ENCODE peak calls at places on chromosomes 7 and 10, in six cellular contexts. Z is H1, H is GM06990, C is testis, W is tibial artery, I is body of pancreas. D is an unnamed sample.

GRCh38 chr10:100730739-100731602 is 14.4 kb upstream of the PAX2 start:
- DNase-seq in I (peak), H (peak), Z (peak), C (peak), W (no peak), D (peak)

GRCh38 chr7:43647772-43648643 is 65.1 kb downstream of the STK17A start:
- DNase-seq in W (peak), I (peak), Z (no peak), C (no peak), H (peak), D (no peak)

GRCh38 chr10:79159141-79159619 is 90.4 kb downstream of the ZMIZ1 start:
- DNase-seq in I (peak), H (no peak), W (peak), Z (no peak), C (peak), D (no peak)

GRCh38 chr10:112951349-112952281 is 1.6 kb downstream of the TCF7L2 start:
- DNase-seq in H (peak), W (peak), I (peak), C (peak), Z (peak), D (no peak)

GRCh38 chr7:23713285-23714235 is 3.5 kb downstream of the STK31 start:
- DNase-seq in I (no peak), W (no peak), Z (no peak), H (no peak), C (no peak), D (no peak)

GRCh38 chr7:86116-86515 is 106.3 kb upstream of the FAM20C start:
- DNase-seq in W (peak), C (no peak), I (no peak), H (no peak), Z (no peak), D (no peak)

GRCh38 chr10:64576497-64576896 is 1055.3 kb downstream of the REEP3 start:
- DNase-seq in W (no peak), H (no peak), I (no peak), Z (no peak), C (no peak), D (no peak)

GRCh38 chr7:85776691-85777363 is 590.0 kb upstream of the SEMA3D start:
- DNase-seq in H (no peak), W (no peak), Z (no peak), C (no peak), I (no peak), D (no peak)

GRCh38 chr7:2474813-2475677 is 1.2 kb downstream of the GRIFIN start:
- DNase-seq in H (no peak), I (peak), W (no peak), Z (no peak), C (no peak), D (no peak)

GRCh38 chr7:148162808-148163207 is 427.8 kb upstream of the C7orf33 start:
- DNase-seq in C (no peak), H (no peak), I (peak), Z (no peak), W (no peak), D (no peak)

GRCh38 chr10:68075550-68076004 is 494 bp upstream of the HERC4 start:
- DNase-seq in C (no peak), W (no peak), Z (no peak), I (no peak), H (peak), D (no peak)

GRCh38 chr7:28754027-28754426 is 204.1 kb downstream of the TRIL start:
- DNase-seq in I (no peak), Z (no peak), C (peak), H (no peak), W (no peak), D (no peak)

GRCh38 chr10:125692246-125692931 is 9.4 kb upstream of the TEX36 start:
- DNase-seq in I (no peak), H (no peak), Z (no peak), W (no peak), C (no peak), D (no peak)

GRCh38 chr10:96306516-96306915 is 2.3 kb downstream of the DNTT start:
- DNase-seq in W (peak), C (peak), Z (no peak), I (peak), H (no peak), D (no peak)

GRCh38 chr7:27160546-27161213 is 4.2 kb upstream of the HOXA7 start:
- DNase-seq in C (peak), H (peak), W (peak), Z (peak), I (peak), D (peak)

GRCh38 chr7:132437730-132438129 is 138.5 kb downstream of the PLXNA4 start:
- DNase-seq in W (no peak), Z (no peak), C (peak), I (no peak), H (no peak), D (no peak)

GRCh38 chr7:157028528-157028903 is 18.1 kb upstream of the MNX1 start:
- DNase-seq in H (no peak), Z (peak), W (no peak), C (peak), I (no peak), D (no peak)

GRCh38 chr7:156255635-156256034 is 384.9 kb upstream of the RNF32 start:
- DNase-seq in Z (no peak), H (no peak), W (no peak), I (no peak), C (no peak), D (no peak)

GRCh38 chr10:133217800-133218589 is 12.0 kb upstream of the UTF1 start:
- DNase-seq in I (no peak), Z (no peak), W (no peak), C (no peak), H (no peak), D (no peak)

GRCh38 chr10:107913317-107914294 is 749.1 kb upstream of the SORCS1 start:
- DNase-seq in H (no peak), W (no peak), Z (peak), I (no peak), C (no peak), D (no peak)

GRCh38 chr7:45292481-45292880 is 134.9 kb downstream of the RAMP3 start:
- DNase-seq in Z (no peak), W (no peak), H (no peak), I (no peak), C (no peak), D (no peak)

GRCh38 chr7:56097700-56098099 is 4.9 kb upstream of the PHKG1 start:
- DNase-seq in Z (no peak), H (no peak), I (peak), W (no peak), C (no peak), D (no peak)

GRCh38 chr7:102029616-102030015 is 212.2 kb downstream of the CUX1 start:
- DNase-seq in W (no peak), Z (no peak), H (no peak), C (no peak), I (no peak), D (no peak)

GRCh38 chr10:5818048-5818331 is 4.8 kb upstream of the GDI2 start:
- DNase-seq in Z (no peak), I (no peak), H (no peak), W (no peak), C (no peak), D (no peak)

GRCh38 chr10:30454744-30455498 is 20.9 kb downstream of the MAP3K8 start:
- DNase-seq in I (no peak), C (no peak), W (no peak), Z (no peak), H (no peak), D (no peak)

GRCh38 chr10:100569687-100570517 is 34.2 kb downstream of the HIF1AN start:
- DNase-seq in Z (peak), I (peak), W (no peak), H (no peak), C (peak), D (no peak)

GRCh38 chr7:44398953-44399574 is 73.7 kb upstream of the CAMK2B start:
- DNase-seq in W (no peak), C (no peak), I (no peak), H (no peak), Z (no peak), D (no peak)

GRCh38 chr7:466465-467191 is 53.0 kb downstream of the PDGFA start:
- DNase-seq in W (peak), C (peak), H (no peak), Z (no peak), I (no peak), D (no peak)

GRCh38 chr7:47180268-47180826 is 401.6 kb downstream of the TNS3 start:
- DNase-seq in W (no peak), Z (peak), I (peak), H (no peak), C (peak), D (no peak)

GRCh38 chr7:12754179-12754578 is 66.7 kb downstream of the ARL4A start:
- DNase-seq in I (no peak), Z (no peak), W (no peak), H (no peak), C (no peak), D (no peak)

GRCh38 chr7:90092467-90092866 is 61.8 kb upstream of the STEAP1 start:
- DNase-seq in I (no peak), Z (no peak), W (no peak), C (no peak), H (no peak), D (no peak)

GRCh38 chr7:55075464-55075971 is 56.7 kb downstream of the EGFR start:
- DNase-seq in Z (no peak), C (peak), W (peak), H (no peak), I (peak), D (no peak)

GRCh38 chr10:103890194-103890658 is 27.8 kb downstream of the STN1 start:
- DNase-seq in Z (no peak), I (peak), C (no peak), H (no peak), W (no peak), D (no peak)

GRCh38 chr7:665251-665650 is 61.2 kb upstream of the DNAAF5 start:
- DNase-seq in Z (peak), C (peak), I (peak), W (peak), H (no peak), D (no peak)

GRCh38 chr10:94413374-94413773 is 11.0 kb downstream of the TBC1D12 start:
- DNase-seq in I (no peak), H (no peak), W (no peak), C (no peak), Z (no peak), D (no peak)

GRCh38 chr10:14859775-14860174 is 18.9 kb upstream of the SUV39H2 start:
- DNase-seq in I (no peak), H (no peak), W (no peak), C (no peak), Z (no peak), D (no peak)

GRCh38 chr10:115355162-115355760 is 262.1 kb downstream of the ATRNL1 start:
- DNase-seq in H (peak), W (no peak), I (peak), Z (peak), C (peak), D (peak)

GRCh38 chr10:14124951-14125350 is 205.8 kb downstream of the FRMD4A start:
- DNase-seq in C (no peak), W (no peak), Z (no peak), I (no peak), H (no peak), D (no peak)

GRCh38 chr10:88827718-88828117 is 23.9 kb downstream of the ANKRD22 start:
- DNase-seq in I (no peak), H (no peak), W (no peak), C (no peak), Z (no peak), D (no peak)

GRCh38 chr10:88831709-88832108 is 19.9 kb downstream of the ANKRD22 start:
- DNase-seq in Z (no peak), W (no peak), H (no peak), C (no peak), I (no peak), D (no peak)

GRCh38 chr10:88830643-88831277 is 20.9 kb downstream of the ANKRD22 start:
- DNase-seq in W (no peak), I (no peak), Z (no peak), H (no peak), C (no peak), D (no peak)

GRCh38 chr10:88826390-88826789 is 23.9 kb downstream of the LIPM start:
- DNase-seq in I (no peak), C (no peak), H (no peak), Z (no peak), W (no peak), D (no peak)

GRCh38 chr10:88828310-88828709 is 23.3 kb downstream of the ANKRD22 start:
- DNase-seq in H (no peak), W (no peak), C (no peak), Z (no peak), I (no peak), D (no peak)
- TF ChIP-seq CTCF in H (no peak), W (no peak), C (no peak), Z (no peak), I (no peak), D (no peak)

GRCh38 chr7:138890467-138890781 is 90.8 kb downstream of the KIAA1549 start:
- DNase-seq in C (no peak), H (no peak), I (no peak), W (no peak), Z (no peak), D (no peak)
- H3K4me3 ChIP-seq in C (no peak), H (no peak), I (no peak), W (no peak), Z (no peak), D (no peak)

GRCh38 chr7:6278749-6279310 is 6.4 kb upstream of the CYTH3 start:
- DNase-seq in Z (no peak), C (no peak), W (no peak), H (no peak), I (no peak), D (no peak)
- TF ChIP-seq CTCF in Z (no peak), C (no peak), W (no peak), H (no peak), I (no peak), D (no peak)

GRCh38 chr10:90917968-90918318 is 2.9 kb downstream of the ANKRD1 start:
- DNase-seq in C (no peak), Z (no peak), W (no peak), I (no peak), H (no peak), D (no peak)

GRCh38 chr10:90920986-90921643 is at the start of gene ANKRD1:
- DNase-seq in Z (no peak), W (no peak), I (peak), C (no peak), H (no peak), D (no peak)

GRCh38 chr10:90917231-90917967 is 3.5 kb downstream of the ANKRD1 start:
- DNase-seq in C (no peak), H (no peak), I (no peak), W (no peak), Z (no peak), D (no peak)

GRCh38 chr10:90921906-90922305 is 1.0 kb upstream of the ANKRD1 start:
- DNase-seq in C (no peak), W (no peak), H (no peak), I (no peak), Z (no peak), D (no peak)

GRCh38 chr10:90919683-90920574 is 958 bp downstream of the ANKRD1 start:
- DNase-seq in H (no peak), W (no peak), I (no peak), Z (no peak), C (no peak), D (no peak)
- H3K4me3 ChIP-seq in H (no peak), W (no peak), I (no peak), Z (no peak), C (no peak), D (no peak)

GRCh38 chr10:98295401-98295811 is 27.4 kb upstream of the LOXL4 start:
- DNase-seq in Z (no peak), I (no peak), W (no peak), C (no peak), H (no peak), D (no peak)

GRCh38 chr10:98294270-98294627 is 26.3 kb upstream of the LOXL4 start:
- DNase-seq in C (no peak), W (no peak), I (no peak), H (no peak), Z (no peak), D (no peak)

GRCh38 chr10:98295907-98296306 is 27.9 kb upstream of the LOXL4 start:
- DNase-seq in C (no peak), I (no peak), Z (no peak), H (no peak), W (no peak), D (no peak)

GRCh38 chr10:98293550-98294269 is 25.7 kb upstream of the LOXL4 start:
- DNase-seq in H (no peak), W (no peak), I (no peak), Z (no peak), C (no peak), D (no peak)

DNA sequence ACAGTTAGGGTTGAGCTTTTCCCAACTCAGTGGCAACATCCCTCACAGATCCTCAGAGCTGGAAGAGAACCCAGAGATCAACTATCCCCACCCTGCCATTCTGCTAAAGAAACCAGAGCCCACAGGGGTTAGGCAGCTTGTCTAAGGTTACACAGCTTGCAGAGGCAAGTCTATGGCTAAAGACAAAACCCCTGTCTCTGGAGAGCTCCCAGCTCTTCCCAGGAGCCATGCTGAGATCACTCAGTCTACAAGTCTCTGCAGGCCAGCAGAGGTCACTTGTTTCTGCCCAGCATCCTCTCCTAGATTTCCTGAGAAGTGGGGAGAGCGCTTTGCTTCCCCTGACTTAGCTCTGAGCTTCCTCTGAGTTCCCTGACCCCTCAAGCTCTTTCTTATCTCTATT is 28.5 kb upstream of the LOXL4 start:
- DNase-seq in C (no peak), I (no peak), W (no peak), Z (no peak), H (no peak), D (no peak)
- TF ChIP-seq CTCF in C (no peak), I (no peak), W (no peak), Z (peak), H (no peak), D (no peak)

D was measured in GM12864.